ENCODE peak calls at places on chromosomes 4 and X, in four cellular contexts. G, C, O and I are unnamed samples.

GRCh38 chrX:123859409-123859827 is 435 bp upstream of the XIAP start:
- DNase-seq in G (no peak), C (no peak), O (no peak), I (peak)

GRCh38 chr4:92305878-92306520 is 2.2 kb downstream of the GRID2 start:
- DNase-seq in G (no peak), C (no peak), O (no peak), I (peak)

GRCh38 chr4:151035321-151035720 is 20.2 kb upstream of the LRBA start:
- DNase-seq in G (no peak), C (no peak), O (no peak), I (no peak)

GRCh38 chrX:21905976-21906375 is 34.5 kb upstream of the SMS start:
- DNase-seq in G (no peak), C (no peak), O (no peak), I (no peak)

GRCh38 chrX:38985375-38985774 is 184.1 kb downstream of the MID1IP1 start:
- DNase-seq in G (peak), C (peak), O (peak), I (peak)

GRCh38 chrX:41580423-41581064 is 108.2 kb upstream of the GPR34 start:
- DNase-seq in G (no peak), C (no peak), O (no peak), I (no peak)

GRCh38 chr4:182175788-182176519 is 67.2 kb upstream of the TENM3 start:
- DNase-seq in G (peak), C (peak), O (no peak), I (no peak)

GRCh38 chrX:39845289-39845688 is 252.5 kb downstream of the BCOR start:
- DNase-seq in G (no peak), C (no peak), O (no peak), I (no peak)

GRCh38 chrX:25737540-25737939 is 400.6 kb upstream of the MAGEB18 start:
- DNase-seq in G (peak), C (no peak), O (no peak), I (peak)

GRCh38 chr4:133146574-133147198 is 2.4 kb upstream of the PCDH10 start:
- DNase-seq in G (peak), C (no peak), O (peak), I (peak)

DNA sequence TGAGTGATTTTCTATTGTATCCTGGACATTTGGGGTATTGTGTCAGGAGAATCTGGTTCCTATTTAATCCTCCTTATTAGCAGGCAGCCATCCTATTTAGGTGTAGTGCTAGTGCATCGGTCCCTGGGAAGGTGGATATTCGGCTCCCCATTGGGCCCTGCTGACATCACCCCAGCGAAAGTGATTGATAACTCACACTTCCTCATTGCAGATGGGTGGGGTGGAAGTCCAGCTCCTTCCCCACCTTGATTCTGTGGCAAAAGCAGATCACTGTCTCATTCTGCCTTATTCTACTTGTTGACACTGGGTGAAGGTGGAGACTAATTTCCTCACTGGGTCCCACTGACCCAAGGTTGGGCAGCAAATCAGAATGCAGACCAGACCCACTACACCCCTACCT is 23.2 kb upstream of the BRS3 start:
- DNase-seq in G (no peak), C (no peak), O (no peak), I (no peak)
- TF ChIP-seq RFX5 in G (no peak), C (no peak), O (no peak), I (no peak)

GRCh38 chr4:41656572-41657301 is 91.8 kb downstream of the PHOX2B start:
- DNase-seq in G (no peak), C (no peak), O (no peak), I (no peak)
- TF ChIP-seq USF2 in G (no peak), C (no peak), O (no peak), I (no peak)

DNA sequence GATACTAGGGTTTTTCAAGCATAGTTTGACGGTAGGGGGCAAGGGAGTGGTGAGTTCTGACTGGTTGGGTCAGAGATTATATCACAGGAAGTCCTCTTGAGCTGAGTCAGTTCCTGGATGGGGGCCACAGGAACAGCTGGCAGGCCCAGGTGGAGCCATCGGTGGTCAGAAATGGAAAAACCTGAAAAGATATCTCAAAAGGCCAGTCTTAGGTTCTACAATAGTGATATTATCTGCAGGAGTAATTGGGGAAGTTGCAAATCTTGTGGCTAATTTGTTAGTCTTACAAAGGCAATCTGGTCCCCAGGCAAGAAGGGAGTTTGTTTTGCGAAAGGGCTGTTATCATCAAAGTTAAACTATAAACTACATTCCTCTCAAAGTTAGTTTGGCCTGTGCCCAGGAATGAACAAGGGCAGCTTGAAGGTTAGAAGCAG is 159.3 kb downstream of the PTCHD1 start:
- DNase-seq in G (no peak), C (no peak), O (no peak), I (no peak)
- TF ChIP-seq RFX5 in G (no peak), C (no peak), O (no peak), I (no peak)

GRCh38 chrX:154329284-154329683 is 33.7 kb downstream of the TKTL1 start:
- DNase-seq in G (no peak), C (no peak), O (no peak), I (no peak)
- TF ChIP-seq USF2 in G (no peak), C (no peak), O (no peak), I (no peak)

DNA sequence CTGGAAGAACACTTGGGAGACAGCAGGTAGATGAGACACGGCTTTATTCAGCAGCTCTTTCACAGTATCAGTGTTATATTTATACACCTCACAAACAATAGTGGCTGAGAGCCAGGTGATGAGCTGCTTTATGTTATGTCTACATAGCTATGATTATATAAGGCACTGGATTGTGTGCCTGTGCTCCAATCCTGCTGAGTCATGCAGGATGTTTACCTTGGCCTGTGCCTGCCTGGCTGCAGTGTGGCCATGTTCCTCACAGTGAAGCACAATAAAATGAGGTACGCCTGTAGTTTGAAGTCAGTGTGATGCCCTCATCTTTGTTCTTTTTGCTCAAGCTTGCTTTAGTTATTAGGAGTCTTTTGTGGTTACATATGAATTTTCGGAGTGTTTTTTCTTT is 31.3 kb downstream of the CXCL13 start:
- DNase-seq in G (peak), C (peak), O (peak), I (no peak)
- TF ChIP-seq RFX5 in G (no peak), C (no peak), O (no peak), I (no peak)

GRCh38 chr4:141387299-141387698 is 166.6 kb downstream of the ZNF330 start:
- DNase-seq in G (no peak), C (no peak), O (no peak), I (no peak)
- TF ChIP-seq USF2 in G (no peak), C (no peak), O (no peak), I (no peak)

DNA sequence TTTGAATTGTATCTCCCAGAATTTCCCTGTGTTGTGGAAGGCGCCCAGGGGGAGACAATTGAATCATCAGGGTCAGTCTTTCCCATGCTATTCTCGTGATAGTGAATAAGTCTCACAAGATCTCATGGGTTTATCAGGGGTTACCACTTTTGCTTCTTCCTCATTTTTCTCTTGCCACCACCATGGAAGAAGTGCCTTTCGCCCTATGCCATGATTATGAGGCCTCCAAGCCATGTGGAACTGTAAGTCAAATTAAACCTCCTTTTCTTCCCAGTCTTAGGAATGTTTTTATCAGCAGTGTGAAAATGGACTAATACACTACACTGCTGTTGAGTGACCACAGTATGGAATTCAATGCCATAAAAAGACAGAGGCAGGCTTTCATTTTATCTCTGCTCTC is 12.2 kb downstream of the CENPC start:
- DNase-seq in G (no peak), C (no peak), O (no peak), I (no peak)
- TF ChIP-seq RFX5 in G (no peak), C (no peak), O (no peak), I (no peak)

GRCh38 chrX:118637997-118638396 is 89.4 kb upstream of the IL13RA1 start:
- DNase-seq in G (peak), C (no peak), O (no peak), I (no peak)
- TF ChIP-seq USF2 in G (no peak), C (no peak), O (no peak), I (no peak)

DNA sequence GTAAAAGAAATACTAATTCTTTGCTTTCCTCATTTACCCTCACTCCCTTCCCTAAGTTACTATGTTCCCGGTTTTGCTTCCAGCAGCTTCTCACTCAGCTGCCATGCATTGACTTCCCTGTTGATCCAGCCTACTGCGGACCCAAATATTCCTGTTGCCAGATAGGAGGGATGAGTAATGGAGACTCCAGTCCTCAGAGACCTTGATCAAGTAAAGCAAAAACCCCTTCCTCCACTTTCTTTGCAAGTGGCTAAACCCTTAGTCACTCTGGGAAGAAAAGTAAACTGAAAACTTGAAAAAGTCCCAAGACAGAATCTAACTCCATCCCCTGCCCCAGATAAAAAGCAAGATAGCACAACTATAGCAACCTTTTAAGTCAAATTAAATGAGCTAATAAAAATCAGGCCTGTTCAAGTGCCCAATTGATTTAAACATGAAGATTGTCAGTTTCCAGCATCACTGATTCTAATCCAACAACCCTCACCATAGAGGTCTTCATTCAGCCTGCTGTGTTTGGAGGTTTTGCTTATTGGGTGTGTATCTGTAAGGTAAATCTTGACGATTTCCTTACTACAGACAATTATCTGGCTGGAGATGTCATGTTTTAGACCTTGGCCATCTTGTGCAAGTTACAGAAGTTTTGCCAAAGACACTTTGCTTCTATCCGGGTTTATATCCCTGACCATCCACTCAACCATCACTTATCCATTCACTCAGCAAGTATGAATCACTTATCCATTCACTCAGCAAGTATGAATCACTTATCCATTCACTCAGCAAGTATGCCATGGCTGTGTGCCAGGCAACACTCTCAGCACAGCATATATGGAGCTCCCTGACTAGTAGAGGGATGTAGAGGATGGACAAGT is 17.6 kb downstream of the FGFBP1 start:
- DNase-seq in G (peak), C (peak), O (no peak), I (no peak)
- TF ChIP-seq RFX5 in G (no peak), C (no peak), O (no peak), I (no peak)

GRCh38 chr4:5870701-5871100 is 22.2 kb downstream of the CRMP1 start:
- DNase-seq in G (no peak), C (no peak), O (no peak), I (no peak)

GRCh38 chr4:5878359-5878758 is 14.5 kb downstream of the CRMP1 start:
- DNase-seq in G (no peak), C (no peak), O (no peak), I (no peak)

GRCh38 chr4:5870220-5870619 is 22.7 kb downstream of the CRMP1 start:
- DNase-seq in G (no peak), C (no peak), O (no peak), I (no peak)

GRCh38 chr4:5874811-5875465 is 17.9 kb downstream of the CRMP1 start:
- DNase-seq in G (peak), C (no peak), O (no peak), I (no peak)
- TF ChIP-seq USF2 in G (no peak), C (no peak), O (no peak), I (no peak)